ENCODE peak calls at places on chromosomes 12 and 14, in nine cellular contexts. U is cardiac fibroblast, M is astrocyte of the cerebellum, B is suprapubic skin, L is astrocyte, I is Peyer's patch, E is AG04449, N is heart left ventricle, W is lower leg skin. C is an unnamed sample.

GRCh38 chr14:31090872-31091764 is 64.9 kb upstream of the STRN3 start:
- DNase-seq in U (peak), L (peak), M (peak), W (peak), N (no peak), E (peak), B (no peak), I (peak), C (peak)

GRCh38 chr14:32201196-32201815 is 539 bp upstream of the RNU6-7 start:
- DNase-seq in L (peak), W (peak), B (peak), M (peak), E (no peak), U (peak), I (peak), N (peak), C (no peak)

GRCh38 chr12:109518820-109519665 is 41.6 kb downstream of the UBE3B start:
- DNase-seq in N (peak), B (peak), L (peak), U (peak), W (no peak), I (peak), E (peak), M (peak), C (peak)

GRCh38 chr12:85002778-85003296 is 33.2 kb downstream of the TSPAN19 start:
- DNase-seq in I (no peak), L (no peak), B (no peak), W (no peak), M (no peak), N (no peak), E (no peak), U (no peak), C (no peak)

GRCh38 chr12:116533343-116534248 is 25.6 kb upstream of the MAP1LC3B2 start:
- DNase-seq in W (peak), I (peak), U (peak), E (no peak), B (peak), M (no peak), L (peak), N (peak), C (no peak)

GRCh38 chr14:102927346-102927877 is 4.9 kb downstream of the AMN start:
- DNase-seq in W (no peak), U (no peak), L (no peak), M (no peak), N (no peak), I (peak), B (no peak), E (no peak), C (no peak)

GRCh38 chr12:60148109-60148508 is 552.3 kb downstream of the SLC16A7 start:
- DNase-seq in N (no peak), L (peak), U (peak), W (no peak), I (no peak), B (no peak), E (peak), M (peak), C (peak)

GRCh38 chr12:95998611-95999300 is 2.6 kb upstream of the HAL start:
- DNase-seq in W (no peak), I (peak), B (no peak), L (peak), N (peak), E (no peak), U (peak), M (peak), C (peak)

GRCh38 chr12:21428241-21428640 is 9.2 kb upstream of the PYROXD1 start:
- DNase-seq in M (peak), W (no peak), L (peak), N (no peak), E (no peak), U (peak), I (no peak), B (no peak), C (no peak)

GRCh38 chr12:20320552-20320951 is 47.8 kb upstream of the PDE3A start:
- DNase-seq in L (no peak), M (no peak), N (no peak), I (no peak), U (no peak), E (no peak), W (no peak), B (no peak), C (no peak)

GRCh38 chr12:60494249-60494648 is 898.4 kb downstream of the SLC16A7 start:
- DNase-seq in M (peak), N (no peak), E (peak), L (peak), B (no peak), I (no peak), U (peak), W (no peak), C (no peak)

GRCh38 chr12:120628919-120629318 is 11.5 kb upstream of the CABP1 start:
- DNase-seq in B (no peak), W (no peak), U (no peak), L (no peak), I (no peak), E (no peak), N (no peak), M (no peak), C (no peak)

GRCh38 chr12:113424915-113425823 is 3.0 kb downstream of the SDSL start:
- DNase-seq in B (no peak), W (peak), N (peak), L (no peak), I (peak), E (no peak), U (peak), M (no peak), C (no peak)

GRCh38 chr14:79568566-79568965 is 642.7 kb downstream of the DIO2 start:
- DNase-seq in B (no peak), N (no peak), W (no peak), I (no peak), M (no peak), U (peak), L (peak), E (no peak), C (no peak)

GRCh38 chr12:20740972-20741371 is 45.8 kb downstream of the SLCO1C1 start:
- DNase-seq in I (no peak), W (no peak), E (no peak), N (no peak), L (no peak), U (no peak), B (no peak), M (no peak), C (no peak)

GRCh38 chr12:40281791-40282364 is 57.1 kb downstream of the LRRK2 start:
- DNase-seq in M (no peak), E (no peak), B (no peak), L (no peak), N (no peak), W (no peak), I (no peak), U (no peak), C (no peak)

GRCh38 chr12:88339254-88339949 is 197.3 kb downstream of the TMTC3 start:
- DNase-seq in W (no peak), I (no peak), U (peak), B (no peak), E (no peak), N (no peak), M (peak), L (peak), C (no peak)

GRCh38 chr14:33691907-33692306 is 259.0 kb downstream of the EGLN3 start:
- DNase-seq in L (no peak), N (no peak), E (no peak), M (no peak), U (no peak), I (no peak), W (no peak), B (no peak), C (no peak)

GRCh38 chr12:46515829-46516228 is 143.3 kb upstream of the SLC38A2 start:
- DNase-seq in E (no peak), B (no peak), W (no peak), U (no peak), M (no peak), L (no peak), I (no peak), N (no peak), C (no peak)

GRCh38 chr14:81555051-81555450 is 21.4 kb upstream of the SEL1L start:
- DNase-seq in U (no peak), N (no peak), L (no peak), E (no peak), W (no peak), I (no peak), M (no peak), B (no peak), C (no peak)

GRCh38 chr12:71584356-71584755 is 79.3 kb downstream of the ZFC3H1 start:
- DNase-seq in I (no peak), E (no peak), N (no peak), U (no peak), B (no peak), W (no peak), L (no peak), M (no peak), C (no peak)

GRCh38 chr14:45651906-45652305 is 398.9 kb upstream of the MIS18BP1 start:
- DNase-seq in M (peak), I (no peak), W (no peak), B (no peak), E (no peak), U (no peak), L (peak), N (no peak), C (peak)

GRCh38 chr12:107651867-107652449 is 33.6 kb upstream of the PWP1 start:
- DNase-seq in N (no peak), M (no peak), B (no peak), E (no peak), W (no peak), L (no peak), I (no peak), U (no peak), C (peak)

GRCh38 chr12:107650977-107651376 is 34.6 kb upstream of the PWP1 start:
- DNase-seq in N (no peak), E (no peak), L (no peak), W (no peak), U (no peak), I (no peak), B (no peak), M (no peak), C (no peak)

GRCh38 chr12:107645630-107646333 is 39.8 kb upstream of the PWP1 start:
- DNase-seq in B (no peak), E (no peak), U (no peak), L (no peak), I (no peak), M (no peak), N (peak), W (no peak), C (no peak)

GRCh38 chr12:107653519-107653918 is 32.1 kb upstream of the PWP1 start:
- DNase-seq in I (no peak), N (no peak), W (no peak), U (no peak), L (no peak), B (no peak), E (no peak), M (no peak), C (no peak)

GRCh38 chr12:107649615-107650014 is 36.0 kb upstream of the PWP1 start:
- DNase-seq in M (no peak), I (no peak), U (no peak), N (peak), L (no peak), W (no peak), E (no peak), B (no peak), C (no peak)
- TF ChIP-seq CTCF in M (no peak), I (no peak), U (no peak), N (no peak), L (no peak), W (no peak), E (no peak), B (no peak), C (no peak)

GRCh38 chr12:6083606-6084005 is 40.9 kb downstream of the VWF start:
- DNase-seq in L (no peak), U (no peak), B (no peak), W (peak), N (no peak), M (no peak), E (no peak), I (peak), C (no peak)

GRCh38 chr12:6085841-6086240 is 38.6 kb downstream of the VWF start:
- DNase-seq in W (peak), B (peak), U (no peak), M (no peak), I (no peak), N (no peak), E (no peak), L (no peak), C (no peak)

GRCh38 chr12:6084261-6084968 is 40.1 kb downstream of the VWF start:
- DNase-seq in L (peak), E (no peak), I (peak), B (peak), U (peak), N (no peak), M (peak), W (peak), C (peak)

GRCh38 chr12:6086316-6086715 is 38.2 kb downstream of the VWF start:
- DNase-seq in B (no peak), L (no peak), I (no peak), U (no peak), W (peak), E (no peak), N (no peak), M (no peak), C (no peak)

DNA sequence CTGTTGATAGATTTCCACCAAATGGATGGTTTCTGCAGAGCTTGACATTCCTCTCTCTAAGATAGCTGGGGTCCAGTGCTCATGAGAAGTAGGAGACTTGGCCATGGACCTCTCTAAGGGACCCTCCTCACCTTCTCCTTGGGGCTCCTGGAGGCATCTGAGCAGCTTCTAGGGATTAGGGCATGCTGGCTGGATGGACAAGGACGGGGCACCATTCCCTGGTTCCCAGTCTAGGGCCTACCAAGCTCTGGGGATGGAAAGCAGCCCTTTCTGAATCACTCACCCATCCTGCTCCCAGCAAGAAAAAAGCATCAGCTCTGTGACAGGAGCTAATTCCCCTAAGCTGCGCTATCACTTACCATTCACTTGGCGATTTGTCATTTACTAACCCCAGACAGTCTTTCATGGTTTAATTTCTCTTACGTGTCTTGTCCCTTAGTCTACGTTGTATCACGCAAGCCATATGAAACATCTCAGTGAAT is 39.5 kb downstream of the VWF start:
- DNase-seq in M (no peak), E (no peak), N (no peak), W (peak), B (peak), I (no peak), L (no peak), U (no peak), C (no peak)
- H3K4me3 ChIP-seq in M (no peak), E (no peak), N (no peak), W (no peak), B (no peak), I (no peak), L (no peak), U (no peak), C (no peak)

DNA sequence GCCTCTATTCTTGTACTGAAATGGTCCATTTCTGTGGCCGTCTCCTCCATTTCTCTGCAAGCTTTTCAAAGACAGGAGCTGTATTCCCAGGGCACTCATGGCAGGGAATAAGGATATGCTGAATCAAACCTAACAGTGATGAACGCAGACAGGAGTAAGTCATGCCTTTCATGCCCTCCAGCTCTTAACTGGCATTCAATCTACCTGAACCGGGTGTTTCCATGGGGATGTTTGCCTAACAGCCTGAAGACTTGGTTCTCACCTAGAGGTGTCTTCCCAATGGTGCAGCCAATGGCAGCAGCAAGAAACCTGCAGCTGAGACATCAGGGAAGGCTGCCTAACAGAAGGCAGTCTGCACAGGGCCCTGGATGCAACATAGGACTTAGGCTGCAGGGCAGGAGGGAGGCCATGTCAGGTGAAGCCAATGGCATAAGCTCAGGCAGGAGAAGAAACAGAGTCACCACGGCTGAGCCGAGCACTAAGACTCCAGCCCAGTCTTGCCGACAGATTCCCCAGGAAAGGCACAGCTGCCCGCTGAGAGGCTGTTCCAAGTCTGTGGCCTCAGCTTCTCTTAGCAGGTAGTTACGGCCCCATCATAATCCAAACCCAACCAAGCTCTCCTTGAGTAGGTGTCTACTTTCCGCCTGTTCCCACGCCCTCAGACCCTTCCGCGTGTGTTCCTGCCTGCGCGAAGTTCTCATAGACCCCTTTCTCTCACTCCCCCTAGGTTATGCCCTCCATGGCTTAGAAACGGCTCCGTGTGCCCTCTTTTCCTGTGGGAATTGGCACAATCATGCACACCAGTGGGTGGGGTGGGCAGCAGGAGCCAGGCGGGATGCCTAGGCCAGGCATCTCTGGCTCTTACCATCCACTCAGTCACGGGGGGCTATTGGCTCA is 44.1 kb downstream of the VWF start:
- DNase-seq in N (no peak), B (no peak), U (no peak), W (peak), L (no peak), E (no peak), M (no peak), I (no peak), C (no peak)
- TF ChIP-seq CTCF in N (no peak), B (no peak), U (no peak), W (no peak), L (no peak), E (no peak), M (no peak), I (no peak), C (no peak)

DNA sequence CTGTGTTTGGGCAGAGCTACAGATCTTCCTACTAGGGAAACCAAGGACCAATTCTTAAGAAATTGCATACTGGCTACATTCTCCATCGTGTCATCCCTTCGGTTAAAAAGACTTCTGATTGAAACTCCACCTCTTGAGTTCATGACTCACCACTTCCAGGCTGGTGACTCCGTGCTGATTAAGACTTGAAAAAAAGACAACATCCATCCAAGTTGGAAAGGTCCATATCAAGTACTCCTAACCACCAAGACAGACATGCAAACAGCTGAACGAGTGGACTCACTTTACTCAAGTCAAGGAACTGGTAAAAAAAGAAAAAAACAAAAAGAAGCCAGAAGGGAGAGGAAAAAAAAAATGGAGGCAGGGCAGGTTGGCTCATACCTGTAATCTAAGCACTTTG is 63.4 kb downstream of the APOBEC1 start:
- DNase-seq in W (no peak), L (no peak), E (no peak), M (no peak), I (no peak), B (no peak), U (peak), N (no peak), C (no peak)
- H3K4me3 ChIP-seq in W (no peak), L (no peak), E (no peak), M (no peak), I (no peak), B (no peak), U (no peak), N (no peak), C (no peak)

DNA sequence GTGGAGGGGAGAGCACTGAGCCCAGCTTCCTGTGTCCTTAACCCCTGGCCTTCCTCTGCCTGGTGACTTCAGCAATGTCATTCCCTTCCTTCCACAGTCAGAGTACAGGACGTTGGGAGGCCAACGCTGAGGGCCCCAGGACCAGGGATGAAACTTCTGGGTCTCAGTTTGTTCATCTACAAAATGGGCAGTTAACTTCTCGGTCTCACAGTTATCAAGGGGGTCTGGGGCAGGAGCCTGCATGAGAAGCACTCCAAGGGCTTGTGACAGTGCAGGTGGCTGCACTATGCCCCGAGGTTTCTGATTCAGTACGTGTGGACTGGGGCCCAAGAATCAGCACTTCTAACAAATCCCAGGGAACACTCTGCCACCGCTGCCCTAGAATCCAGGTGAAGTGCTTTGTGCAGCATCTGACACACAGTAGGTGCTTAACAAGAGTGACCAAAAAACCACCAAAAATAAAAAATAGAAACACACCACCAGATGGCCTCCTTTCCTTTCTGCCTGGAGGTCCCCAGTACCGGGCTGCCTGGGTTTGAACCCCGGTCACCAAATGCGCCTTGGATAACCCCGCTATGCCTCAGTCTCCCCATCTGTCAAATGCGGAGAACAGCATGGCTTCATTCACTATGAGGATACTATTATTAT is 80.4 kb downstream of the RFLNA start:
- DNase-seq in B (no peak), N (no peak), W (no peak), L (no peak), I (no peak), U (no peak), M (no peak), E (no peak), C (no peak)
- TF ChIP-seq CTCF in B (no peak), N (no peak), W (no peak), L (peak), I (no peak), U (peak), M (no peak), E (no peak), C (peak)

GRCh38 chr12:55925371-55925770 is 2.3 kb downstream of the PYM1 start:
- DNase-seq in M (no peak), U (no peak), N (no peak), W (no peak), L (no peak), B (no peak), I (no peak), E (no peak), C (no peak)
- H3K4me3 ChIP-seq in M (no peak), U (no peak), N (peak), W (no peak), L (no peak), B (no peak), I (no peak), E (peak), C (no peak)

GRCh38 chr12:52226446-52226845 is 6.6 kb upstream of the KRT7 start:
- DNase-seq in W (no peak), N (no peak), I (no peak), L (no peak), E (no peak), U (peak), M (no peak), B (no peak), C (no peak)
- TF ChIP-seq CTCF in W (no peak), N (no peak), I (no peak), L (no peak), E (no peak), U (no peak), M (no peak), B (no peak), C (no peak)

DNA sequence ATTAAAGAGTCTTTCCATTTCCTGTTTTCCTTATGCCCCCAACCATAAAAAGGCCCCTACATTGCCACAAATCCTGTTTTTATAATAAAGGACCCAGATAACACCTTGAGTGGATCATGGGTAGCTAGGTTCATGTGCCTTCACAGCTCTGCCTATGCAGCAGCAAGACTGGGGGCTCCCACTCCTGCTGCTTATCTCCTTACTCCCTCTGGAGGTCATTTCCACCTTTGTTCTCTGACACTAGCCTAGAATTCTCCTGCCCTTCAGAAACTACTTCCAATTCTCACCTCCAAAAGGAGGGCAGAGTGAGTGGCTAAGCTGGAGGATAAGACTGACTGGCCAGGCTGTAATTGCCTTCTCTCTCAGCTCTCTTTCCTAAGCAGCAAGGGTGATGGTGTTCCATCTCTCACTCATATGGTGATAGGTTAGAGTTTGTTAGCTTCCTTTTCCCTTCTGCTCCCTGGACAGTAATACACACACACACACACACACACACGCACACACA is 20.0 kb upstream of the STAC3 start:
- DNase-seq in W (no peak), E (no peak), L (no peak), M (no peak), U (no peak), N (no peak), B (no peak), I (no peak), C (no peak)
- H3K4me3 ChIP-seq in W (no peak), E (no peak), L (no peak), M (no peak), U (no peak), N (no peak), B (no peak), I (no peak), C (no peak)

GRCh38 chr12:57319678-57320469 is 68.9 kb upstream of the STAC3 start:
- DNase-seq in E (no peak), L (no peak), M (no peak), W (no peak), U (no peak), N (no peak), B (no peak), I (no peak), C (no peak)
- TF ChIP-seq CTCF in E (no peak), L (no peak), M (no peak), W (no peak), U (no peak), N (no peak), B (no peak), I (no peak), C (no peak)